ENCODE peak calls at places on chromosomes 5 and 9, in four cellular contexts. L, D, S and N are unnamed samples.

GRCh38 chr9:138025417-138025816 is 147.8 kb downstream of the CACNA1B start:
- DNase-seq in D (no peak), L (no peak), S (no peak), N (peak)

GRCh38 chr9:129497837-129498450 is 123.0 kb downstream of the C9orf50 start:
- DNase-seq in D (no peak), S (peak), L (no peak), N (no peak)

GRCh38 chr5:149782018-149782899 is 52.1 kb downstream of the PPARGC1B start:
- DNase-seq in S (no peak), D (no peak), L (no peak), N (no peak)

GRCh38 chr5:103110403-103110802 is 9.5 kb downstream of the GIN1 start:
- DNase-seq in S (no peak), D (no peak), L (no peak), N (no peak)

GRCh38 chr9:135198889-135199288 is 111.4 kb downstream of the OLFM1 start:
- DNase-seq in L (no peak), S (no peak), D (no peak), N (no peak)

GRCh38 chr9:29044959-29045358 is 1471.7 kb upstream of the C9orf72 start:
- DNase-seq in L (peak), D (no peak), S (no peak), N (no peak)

GRCh38 chr9:76366275-76366674 is 28.0 kb downstream of the RFK start:
- DNase-seq in L (no peak), S (no peak), D (no peak), N (no peak)

GRCh38 chr9:13478235-13478634 is 198.7 kb upstream of the MPDZ start:
- DNase-seq in L (no peak), S (no peak), D (no peak), N (no peak)

GRCh38 chr5:10595678-10596309 is 31.9 kb downstream of the ANKRD33B start:
- DNase-seq in D (no peak), L (peak), S (peak), N (no peak)

GRCh38 chr9:19373527-19373926 is 6.5 kb downstream of the RPS6 start:
- DNase-seq in S (no peak), L (no peak), D (no peak), N (no peak)

GRCh38 chr5:80967500-80968181 is 7.5 kb downstream of the RASGRF2 start:
- DNase-seq in S (no peak), L (peak), D (no peak), N (no peak)

GRCh38 chr9:79611091-79611614 is 39.4 kb downstream of the TLE4 start:
- DNase-seq in S (peak), L (no peak), D (no peak), N (no peak)

GRCh38 chr9:129094387-129095169 is 13.7 kb downstream of the DOLPP1 start:
- DNase-seq in L (no peak), S (no peak), D (no peak), N (no peak)

GRCh38 chr5:166367391-166367790 is 1924.1 kb upstream of the WWC1 start:
- DNase-seq in S (no peak), L (no peak), D (no peak), N (no peak)

GRCh38 chr5:179243333-179243732 is 101.9 kb downstream of the ADAMTS2 start:
- DNase-seq in L (no peak), S (no peak), D (no peak), N (no peak)

GRCh38 chr5:6806668-6807067 is 93.4 kb downstream of the TENT4A start:
- DNase-seq in D (no peak), L (no peak), S (no peak), N (no peak)

GRCh38 chr5:38923661-38924451 is 78.0 kb downstream of the OSMR start:
- DNase-seq in D (no peak), L (no peak), S (no peak), N (no peak)

GRCh38 chr9:137494104-137494544 is 35.0 kb upstream of the NSMF start:
- DNase-seq in S (peak), L (no peak), D (no peak), N (no peak)

GRCh38 chr9:27572918-27573698 is at the start of gene C9orf72:
- DNase-seq in L (peak), S (peak), D (no peak), N (peak)

GRCh38 chr5:39057745-39058144 is 16.5 kb downstream of the RICTOR start:
- DNase-seq in L (no peak), S (no peak), D (no peak), N (no peak)

GRCh38 chr9:105877719-105878118 is 183.4 kb downstream of the TMEM38B start:
- DNase-seq in S (no peak), D (no peak), L (no peak), N (no peak)

GRCh38 chr9:108607607-108608006 is 248.2 kb downstream of the ACTL7B start:
- DNase-seq in L (no peak), D (no peak), S (no peak), N (no peak)

GRCh38 chr9:108609895-108610253 is 245.9 kb downstream of the ACTL7B start:
- DNase-seq in D (no peak), S (no peak), L (no peak), N (no peak)

GRCh38 chr9:108603141-108603540 is 252.6 kb downstream of the ACTL7B start:
- DNase-seq in S (no peak), L (no peak), D (no peak), N (peak)

GRCh38 chr9:108609227-108609894 is 246.4 kb downstream of the ACTL7B start:
- DNase-seq in D (no peak), L (no peak), S (no peak), N (no peak)

DNA sequence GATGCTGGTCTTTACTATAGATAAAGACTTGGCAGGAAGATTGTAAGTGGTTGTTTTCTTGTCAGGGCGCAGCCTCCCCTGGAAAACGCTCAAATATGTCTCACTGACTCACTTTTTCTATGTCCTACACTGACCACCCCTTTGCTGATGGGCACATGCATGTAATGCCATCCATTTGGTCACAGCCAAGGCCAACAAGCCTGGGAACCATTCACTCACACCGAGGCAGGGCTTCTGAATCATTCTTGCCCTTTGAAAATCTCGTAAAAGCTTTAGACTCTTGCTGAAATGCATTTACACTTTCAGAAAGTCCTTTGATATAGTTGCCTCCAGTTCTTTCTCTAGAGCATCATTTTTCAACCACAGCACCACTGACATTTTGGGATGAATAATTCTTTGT is 249.4 kb downstream of the ACTL7B start:
- DNase-seq in D (no peak), S (no peak), L (no peak), N (no peak)
- TF ChIP-seq EP300 in D (no peak), S (no peak), L (no peak), N (no peak)

GRCh38 chr5:116571568-116572321 is 2.9 kb downstream of the SEMA6A start:
- DNase-seq in L (peak), S (no peak), D (no peak), N (no peak)
- H3K4me3 ChIP-seq in L (peak), S (no peak), D (peak), N (peak)

GRCh38 chr5:50963647-50964584 is 297.5 kb downstream of the PARP8 start:
- DNase-seq in L (no peak), S (no peak), D (no peak), N (no peak)
- TF ChIP-seq POLR2AphosphoS5 in L (no peak), S (no peak), D (no peak), N (no peak)

GRCh38 chr5:101717729-101718128 is 578.4 kb downstream of the SLCO4C1 start:
- DNase-seq in L (no peak), S (no peak), D (no peak), N (no peak)
- TF ChIP-seq EP300 in L (no peak), S (no peak), D (no peak), N (no peak)